ENCODE peak calls at places on chromosomes 1 and 21, in six cellular contexts. One of them, this sample, is unnamed.

GRCh38 chr1:202085682-202086373 is 36.9 kb upstream of the GPR37L1 start:
- DNase-seq in LoVo: peak
- DNase-seq in HFF-Myc: no peak
- DNase-seq in activated CD4-positive, CD25-positive, alpha-beta regulatory T cell: no peak
- DNase-seq in upper lobe of right lung: no peak
- DNase-seq in progenitor cell of endocrine pancreas: no peak
- DNase-seq in this sample: no peak

GRCh38 chr1:14190508-14190907 is 408.0 kb upstream of the KAZN start:
- DNase-seq in LoVo: peak
- DNase-seq in HFF-Myc: no peak
- DNase-seq in activated CD4-positive, CD25-positive, alpha-beta regulatory T cell: no peak
- DNase-seq in upper lobe of right lung: no peak
- DNase-seq in progenitor cell of endocrine pancreas: no peak
- DNase-seq in this sample: no peak

GRCh38 chr1:44842415-44842762 is 664 bp downstream of the PTCH2 start:
- DNase-seq in LoVo: no peak
- DNase-seq in HFF-Myc: no peak
- DNase-seq in activated CD4-positive, CD25-positive, alpha-beta regulatory T cell: no peak
- DNase-seq in upper lobe of right lung: peak
- DNase-seq in progenitor cell of endocrine pancreas: no peak
- DNase-seq in this sample: no peak

GRCh38 chr1:101653482-101653946 is 343.2 kb downstream of the OLFM3 start:
- DNase-seq in LoVo: no peak
- DNase-seq in HFF-Myc: no peak
- DNase-seq in activated CD4-positive, CD25-positive, alpha-beta regulatory T cell: no peak
- DNase-seq in upper lobe of right lung: no peak
- DNase-seq in progenitor cell of endocrine pancreas: no peak
- DNase-seq in this sample: no peak

GRCh38 chr1:40866408-40866788 is 4.2 kb upstream of the CITED4 start:
- DNase-seq in LoVo: no peak
- DNase-seq in HFF-Myc: no peak
- DNase-seq in activated CD4-positive, CD25-positive, alpha-beta regulatory T cell: no peak
- DNase-seq in upper lobe of right lung: no peak
- DNase-seq in progenitor cell of endocrine pancreas: no peak
- DNase-seq in this sample: no peak

GRCh38 chr1:161182214-161182613 is 4.9 kb upstream of the B4GALT3 start:
- DNase-seq in LoVo: no peak
- DNase-seq in HFF-Myc: no peak
- DNase-seq in activated CD4-positive, CD25-positive, alpha-beta regulatory T cell: peak
- DNase-seq in upper lobe of right lung: peak
- DNase-seq in progenitor cell of endocrine pancreas: no peak
- DNase-seq in this sample: no peak

GRCh38 chr1:2496087-2496622 is 20.1 kb downstream of the PLCH2 start:
- DNase-seq in LoVo: no peak
- DNase-seq in HFF-Myc: no peak
- DNase-seq in activated CD4-positive, CD25-positive, alpha-beta regulatory T cell: no peak
- DNase-seq in upper lobe of right lung: no peak
- DNase-seq in progenitor cell of endocrine pancreas: no peak
- DNase-seq in this sample: no peak

GRCh38 chr1:51240096-51240495 is 4.0 kb downstream of the RNF11 start:
- DNase-seq in LoVo: no peak
- DNase-seq in HFF-Myc: no peak
- DNase-seq in activated CD4-positive, CD25-positive, alpha-beta regulatory T cell: no peak
- DNase-seq in upper lobe of right lung: no peak
- DNase-seq in progenitor cell of endocrine pancreas: no peak
- DNase-seq in this sample: no peak

GRCh38 chr1:152252157-152252556 is 28.2 kb upstream of the HRNR start:
- DNase-seq in LoVo: no peak
- DNase-seq in HFF-Myc: no peak
- DNase-seq in activated CD4-positive, CD25-positive, alpha-beta regulatory T cell: no peak
- DNase-seq in upper lobe of right lung: no peak
- DNase-seq in progenitor cell of endocrine pancreas: no peak
- DNase-seq in this sample: no peak

GRCh38 chr1:229557214-229557850 is 1.2 kb downstream of the ABCB10 start:
- DNase-seq in LoVo: no peak
- DNase-seq in HFF-Myc: no peak
- DNase-seq in activated CD4-positive, CD25-positive, alpha-beta regulatory T cell: no peak
- DNase-seq in upper lobe of right lung: no peak
- DNase-seq in progenitor cell of endocrine pancreas: no peak
- DNase-seq in this sample: no peak

GRCh38 chr1:166884040-166884642 is 8.1 kb upstream of the TADA1 start:
- DNase-seq in LoVo: no peak
- DNase-seq in HFF-Myc: no peak
- DNase-seq in activated CD4-positive, CD25-positive, alpha-beta regulatory T cell: no peak
- DNase-seq in upper lobe of right lung: peak
- DNase-seq in progenitor cell of endocrine pancreas: peak
- DNase-seq in this sample: no peak

GRCh38 chr1:100440075-100440809 is 87.9 kb downstream of the CDC14A start:
- DNase-seq in LoVo: no peak
- DNase-seq in HFF-Myc: no peak
- DNase-seq in activated CD4-positive, CD25-positive, alpha-beta regulatory T cell: peak
- DNase-seq in upper lobe of right lung: no peak
- DNase-seq in progenitor cell of endocrine pancreas: no peak
- DNase-seq in this sample: no peak

GRCh38 chr1:46830665-46831322 is 31.9 kb downstream of the CYP4B1 start:
- DNase-seq in LoVo: no peak
- DNase-seq in HFF-Myc: no peak
- DNase-seq in activated CD4-positive, CD25-positive, alpha-beta regulatory T cell: no peak
- DNase-seq in upper lobe of right lung: no peak
- DNase-seq in progenitor cell of endocrine pancreas: no peak
- DNase-seq in this sample: no peak

GRCh38 chr1:13646533-13646932 is 53.5 kb upstream of the PRDM2 start:
- DNase-seq in LoVo: no peak
- DNase-seq in HFF-Myc: no peak
- DNase-seq in activated CD4-positive, CD25-positive, alpha-beta regulatory T cell: no peak
- DNase-seq in upper lobe of right lung: no peak
- DNase-seq in progenitor cell of endocrine pancreas: no peak
- DNase-seq in this sample: no peak

GRCh38 chr1:53372501-53372951 is 44.7 kb upstream of the LRP8 start:
- DNase-seq in LoVo: no peak
- DNase-seq in HFF-Myc: no peak
- DNase-seq in activated CD4-positive, CD25-positive, alpha-beta regulatory T cell: no peak
- DNase-seq in upper lobe of right lung: peak
- DNase-seq in progenitor cell of endocrine pancreas: no peak
- DNase-seq in this sample: no peak

GRCh38 chr1:114719424-114719787 is 2.8 kb upstream of the NRAS start:
- DNase-seq in LoVo: no peak
- DNase-seq in HFF-Myc: no peak
- DNase-seq in activated CD4-positive, CD25-positive, alpha-beta regulatory T cell: no peak
- DNase-seq in upper lobe of right lung: no peak
- DNase-seq in progenitor cell of endocrine pancreas: no peak
- DNase-seq in this sample: no peak

GRCh38 chr21:42312626-42313104 is 2.5 kb downstream of the TFF3 start:
- DNase-seq in LoVo: no peak
- DNase-seq in HFF-Myc: no peak
- DNase-seq in activated CD4-positive, CD25-positive, alpha-beta regulatory T cell: no peak
- DNase-seq in upper lobe of right lung: no peak
- DNase-seq in progenitor cell of endocrine pancreas: no peak
- DNase-seq in this sample: no peak

GRCh38 chr1:201602413-201603265 is 63.7 kb downstream of the NAV1 start:
- DNase-seq in LoVo: no peak
- DNase-seq in HFF-Myc: peak
- DNase-seq in activated CD4-positive, CD25-positive, alpha-beta regulatory T cell: no peak
- DNase-seq in upper lobe of right lung: no peak
- DNase-seq in progenitor cell of endocrine pancreas: no peak
- DNase-seq in this sample: peak

GRCh38 chr1:74689800-74690696 is 16.5 kb upstream of the ERICH3 start:
- DNase-seq in LoVo: peak
- DNase-seq in HFF-Myc: peak
- DNase-seq in activated CD4-positive, CD25-positive, alpha-beta regulatory T cell: no peak
- DNase-seq in upper lobe of right lung: no peak
- DNase-seq in progenitor cell of endocrine pancreas: peak
- DNase-seq in this sample: peak

GRCh38 chr1:68046885-68047658 is 3.4 kb downstream of the DIRAS3 start:
- DNase-seq in LoVo: peak
- DNase-seq in HFF-Myc: no peak
- DNase-seq in activated CD4-positive, CD25-positive, alpha-beta regulatory T cell: no peak
- DNase-seq in upper lobe of right lung: no peak
- DNase-seq in progenitor cell of endocrine pancreas: no peak
- DNase-seq in this sample: no peak

GRCh38 chr1:39733161-39733560 is 5.5 kb upstream of the PPIE start:
- DNase-seq in LoVo: no peak
- DNase-seq in HFF-Myc: no peak
- DNase-seq in activated CD4-positive, CD25-positive, alpha-beta regulatory T cell: no peak
- DNase-seq in upper lobe of right lung: no peak
- DNase-seq in progenitor cell of endocrine pancreas: no peak
- DNase-seq in this sample: no peak

GRCh38 chr1:226553594-226554279 is 5.2 kb downstream of the STUM start:
- DNase-seq in LoVo: no peak
- DNase-seq in HFF-Myc: no peak
- DNase-seq in activated CD4-positive, CD25-positive, alpha-beta regulatory T cell: no peak
- DNase-seq in upper lobe of right lung: no peak
- DNase-seq in progenitor cell of endocrine pancreas: no peak
- DNase-seq in this sample: no peak

GRCh38 chr1:33455537-33456301 is 16.7 kb upstream of the ZSCAN20 start:
- DNase-seq in LoVo: peak
- DNase-seq in HFF-Myc: peak
- DNase-seq in activated CD4-positive, CD25-positive, alpha-beta regulatory T cell: no peak
- DNase-seq in upper lobe of right lung: peak
- DNase-seq in progenitor cell of endocrine pancreas: no peak
- DNase-seq in this sample: no peak

GRCh38 chr1:32948082-32948722 is 16.4 kb downstream of the RNF19B start:
- DNase-seq in LoVo: no peak
- DNase-seq in HFF-Myc: no peak
- DNase-seq in activated CD4-positive, CD25-positive, alpha-beta regulatory T cell: no peak
- DNase-seq in upper lobe of right lung: no peak
- DNase-seq in progenitor cell of endocrine pancreas: no peak
- DNase-seq in this sample: no peak

GRCh38 chr1:205870236-205870635 is 20.3 kb upstream of the PM20D1 start:
- DNase-seq in LoVo: no peak
- DNase-seq in HFF-Myc: no peak
- DNase-seq in activated CD4-positive, CD25-positive, alpha-beta regulatory T cell: no peak
- DNase-seq in upper lobe of right lung: no peak
- DNase-seq in progenitor cell of endocrine pancreas: no peak
- DNase-seq in this sample: no peak

GRCh38 chr1:5430136-5430535 is 562.1 kb downstream of the NPHP4 start:
- DNase-seq in LoVo: no peak
- DNase-seq in HFF-Myc: no peak
- DNase-seq in activated CD4-positive, CD25-positive, alpha-beta regulatory T cell: no peak
- DNase-seq in upper lobe of right lung: no peak
- DNase-seq in progenitor cell of endocrine pancreas: no peak
- DNase-seq in this sample: no peak

GRCh38 chr1:224884428-224884827 is 45.0 kb upstream of the DNAH14 start:
- DNase-seq in LoVo: peak
- DNase-seq in HFF-Myc: no peak
- DNase-seq in activated CD4-positive, CD25-positive, alpha-beta regulatory T cell: no peak
- DNase-seq in upper lobe of right lung: no peak
- DNase-seq in progenitor cell of endocrine pancreas: no peak
- DNase-seq in this sample: no peak

GRCh38 chr21:37862536-37862935 is 53.7 kb downstream of the KCNJ6 start:
- DNase-seq in LoVo: peak
- DNase-seq in HFF-Myc: no peak
- DNase-seq in activated CD4-positive, CD25-positive, alpha-beta regulatory T cell: no peak
- DNase-seq in upper lobe of right lung: no peak
- DNase-seq in progenitor cell of endocrine pancreas: no peak
- DNase-seq in this sample: no peak

GRCh38 chr21:41406340-41406739 is 19.7 kb upstream of the MX1 start:
- DNase-seq in LoVo: no peak
- DNase-seq in HFF-Myc: no peak
- DNase-seq in activated CD4-positive, CD25-positive, alpha-beta regulatory T cell: no peak
- DNase-seq in upper lobe of right lung: no peak
- DNase-seq in progenitor cell of endocrine pancreas: no peak
- DNase-seq in this sample: no peak

GRCh38 chr1:8679411-8679800 is 138.0 kb downstream of the RERE start:
- DNase-seq in LoVo: no peak
- DNase-seq in HFF-Myc: no peak
- DNase-seq in activated CD4-positive, CD25-positive, alpha-beta regulatory T cell: no peak
- DNase-seq in upper lobe of right lung: no peak
- DNase-seq in progenitor cell of endocrine pancreas: no peak
- DNase-seq in this sample: no peak

GRCh38 chr1:66239834-66240233 is 294.1 kb upstream of the SGIP1 start:
- DNase-seq in LoVo: no peak
- DNase-seq in HFF-Myc: no peak
- DNase-seq in activated CD4-positive, CD25-positive, alpha-beta regulatory T cell: no peak
- DNase-seq in upper lobe of right lung: no peak
- DNase-seq in progenitor cell of endocrine pancreas: no peak
- DNase-seq in this sample: no peak